ENCODE peak calls at places on chromosomes 6 and 20, in nine cellular contexts. B, I, O, E, X, G, C, V and Y are unnamed samples.

GRCh38 chr6:109526905-109527628 is 44.0 kb upstream of the ZBTB24 start:
- DNase-seq in B (peak), I (peak), O (peak), E (peak), X (peak), G (peak), C (peak), V (peak), Y (peak)

GRCh38 chr6:53309059-53309896 is 39.5 kb downstream of the ELOVL5 start:
- DNase-seq in B (peak), I (no peak), O (no peak), E (no peak), X (peak), G (no peak), C (peak), V (no peak), Y (no peak)

GRCh38 chr6:36752886-36753506 is 55.4 kb downstream of the RAB44 start:
- DNase-seq in B (no peak), I (no peak), O (peak), E (no peak), X (no peak), G (no peak), C (no peak), V (no peak), Y (no peak)

GRCh38 chr6:168852336-168852884 is 401.2 kb downstream of the THBS2 start:
- DNase-seq in B (no peak), I (no peak), O (no peak), E (no peak), X (no peak), G (no peak), C (no peak), V (no peak), Y (no peak)

GRCh38 chr6:3838992-3839867 is 9.9 kb upstream of the FAM50B start:
- DNase-seq in B (no peak), I (no peak), O (no peak), E (no peak), X (peak), G (no peak), C (no peak), V (no peak), Y (no peak)

GRCh38 chr6:72328775-72329174 is 293.1 kb upstream of the KCNQ5 start:
- DNase-seq in B (no peak), I (no peak), O (no peak), E (no peak), X (no peak), G (no peak), C (no peak), V (no peak), Y (no peak)

GRCh38 chr20:51196991-51197651 is 174.2 kb upstream of the KCNG1 start:
- DNase-seq in B (no peak), I (no peak), O (no peak), E (no peak), X (no peak), G (no peak), C (no peak), V (no peak), Y (no peak)

GRCh38 chr20:33515569-33516216 is 25.8 kb downstream of the CBFA2T2 start:
- DNase-seq in B (no peak), I (no peak), O (no peak), E (peak), X (no peak), G (no peak), C (no peak), V (no peak), Y (no peak)

GRCh38 chr20:47231382-47232042 is 125.0 kb downstream of the ZMYND8 start:
- DNase-seq in B (no peak), I (no peak), O (no peak), E (no peak), X (peak), G (no peak), C (no peak), V (no peak), Y (no peak)

GRCh38 chr20:2093200-2093781 is 8.3 kb upstream of the STK35 start:
- DNase-seq in B (no peak), I (no peak), O (no peak), E (peak), X (no peak), G (no peak), C (no peak), V (peak), Y (peak)

GRCh38 chr6:139686308-139686707 is 311.9 kb upstream of the CITED2 start:
- DNase-seq in B (no peak), I (no peak), O (peak), E (no peak), X (no peak), G (no peak), C (no peak), V (no peak), Y (no peak)

GRCh38 chr6:108737594-108738546 is 110.4 kb upstream of the ARMC2 start:
- DNase-seq in B (no peak), I (no peak), O (no peak), E (peak), X (peak), G (no peak), C (no peak), V (peak), Y (no peak)

GRCh38 chr6:167525774-167526173 is 200.9 kb downstream of the TTLL2 start:
- DNase-seq in B (no peak), I (no peak), O (no peak), E (no peak), X (no peak), G (no peak), C (no peak), V (no peak), Y (no peak)

GRCh38 chr6:75065524-75065923 is 140.3 kb downstream of the COL12A1 start:
- DNase-seq in B (no peak), I (no peak), O (no peak), E (peak), X (no peak), G (peak), C (no peak), V (no peak), Y (no peak)

GRCh38 chr6:73455865-73456629 is 4.0 kb upstream of the CGAS start:
- DNase-seq in B (no peak), I (no peak), O (no peak), E (no peak), X (no peak), G (no peak), C (no peak), V (no peak), Y (no peak)

GRCh38 chr6:90716345-90716744 is 129.5 kb upstream of the MAP3K7 start:
- DNase-seq in B (no peak), I (no peak), O (no peak), E (no peak), X (no peak), G (no peak), C (no peak), V (no peak), Y (no peak)

GRCh38 chr20:19958243-19958642 is 58.9 kb upstream of the NAA20 start:
- DNase-seq in B (no peak), I (no peak), O (no peak), E (no peak), X (no peak), G (no peak), C (no peak), V (no peak), Y (no peak)

GRCh38 chr20:64139200-64140081 is 24.8 kb upstream of the MYT1 start:
- DNase-seq in B (no peak), I (no peak), O (no peak), E (no peak), X (no peak), G (no peak), C (no peak), V (no peak), Y (no peak)

GRCh38 chr6:44416103-44416502 is 28.6 kb downstream of the CDC5L start:
- DNase-seq in B (no peak), I (no peak), O (peak), E (peak), X (peak), G (no peak), C (no peak), V (no peak), Y (no peak)

GRCh38 chr20:33401922-33402369 is 627 bp upstream of the CDK5RAP1 start:
- DNase-seq in B (no peak), I (no peak), O (no peak), E (no peak), X (no peak), G (no peak), C (no peak), V (peak), Y (no peak)

GRCh38 chr20:57090590-57091560 is 175.6 kb downstream of the BMP7 start:
- DNase-seq in B (no peak), I (no peak), O (no peak), E (no peak), X (no peak), G (no peak), C (no peak), V (no peak), Y (no peak)

GRCh38 chr6:75815756-75816155 is 66.7 kb downstream of the MYO6 start:
- DNase-seq in B (no peak), I (no peak), O (no peak), E (no peak), X (no peak), G (no peak), C (no peak), V (no peak), Y (no peak)

GRCh38 chr6:2019051-2019450 is 226.4 kb downstream of the GMDS start:
- DNase-seq in B (no peak), I (no peak), O (no peak), E (no peak), X (no peak), G (no peak), C (no peak), V (no peak), Y (no peak)

GRCh38 chr20:46202758-46203509 is 84.8 kb downstream of the CD40 start:
- DNase-seq in B (no peak), I (no peak), O (peak), E (no peak), X (no peak), G (peak), C (peak), V (no peak), Y (no peak)

GRCh38 chr6:113361014-113361645 is 496.0 kb upstream of the MARCKS start:
- DNase-seq in B (peak), I (no peak), O (no peak), E (peak), X (no peak), G (no peak), C (no peak), V (no peak), Y (no peak)

GRCh38 chr6:154156135-154156948 is 117.3 kb downstream of the OPRM1 start:
- DNase-seq in B (peak), I (peak), O (no peak), E (peak), X (peak), G (peak), C (peak), V (peak), Y (no peak)

GRCh38 chr6:107879912-107880311 is 55.8 kb upstream of the SCML4 start:
- DNase-seq in B (no peak), I (no peak), O (no peak), E (no peak), X (no peak), G (peak), C (peak), V (no peak), Y (no peak)

GRCh38 chr6:66516377-66516776 is 809.4 kb upstream of the EYS start:
- DNase-seq in B (no peak), I (no peak), O (no peak), E (no peak), X (no peak), G (no peak), C (no peak), V (no peak), Y (no peak)

GRCh38 chr20:46439837-46440236 is 33.4 kb upstream of the ELMO2 start:
- DNase-seq in B (no peak), I (no peak), O (no peak), E (no peak), X (no peak), G (no peak), C (no peak), V (no peak), Y (no peak)

GRCh38 chr6:34095136-34095505 is 50.8 kb downstream of the GRM4 start:
- DNase-seq in B (no peak), I (no peak), O (no peak), E (no peak), X (no peak), G (no peak), C (peak), V (no peak), Y (no peak)

GRCh38 chr6:82980086-82980485 is 85.6 kb downstream of the UBE3D start:
- DNase-seq in B (no peak), I (no peak), O (no peak), E (no peak), X (no peak), G (no peak), C (no peak), V (no peak), Y (no peak)